ENCODE peak calls at places on chromosomes 6 and 20, in eight cellular contexts. W is Panc1; Z is amniotic epithelial cell; D is HFFc6; T is GOT3; F is T47D; Q is AG08396; R is naive thymus-derived CD8-positive, alpha-beta T cell. X is an unnamed sample.

GRCh38 chr6:34992353-34992752 is 103.3 kb downstream of the ANKS1A start:
- DNase-seq in W (no peak), Z (no peak), D (no peak), T (no peak), F (no peak), Q (no peak), R (no peak), X (no peak)

GRCh38 chr6:122033564-122034181 is 365.8 kb upstream of the HSF2 start:
- DNase-seq in W (peak; percentile 60), Z (peak; percentile 84), D (peak; percentile 62), T (no peak), F (peak; percentile 68), Q (peak; percentile 36), R (no peak), X (no peak)

GRCh38 chr20:3818155-3819151 is 1.9 kb upstream of the AP5S1 start:
- DNase-seq in W (peak; percentile 57), Z (peak; percentile 84), D (peak; percentile 85), T (no peak), F (peak; percentile 88), Q (peak; percentile 73), R (no peak), X (no peak)

GRCh38 chr6:13916230-13916944 is 8.4 kb upstream of the RNF182 start:
- DNase-seq in W (no peak), Z (peak; percentile 2), D (peak; percentile 20), T (no peak), F (no peak), Q (no peak), R (no peak), X (no peak)

GRCh38 chr6:106103728-106104109 is 17.6 kb downstream of the PRDM1 start:
- DNase-seq in W (no peak), Z (no peak), D (no peak), T (no peak), F (peak; percentile 65), Q (no peak), R (no peak), X (no peak)

GRCh38 chr6:151452750-151453427 is 963 bp upstream of the RMND1 start:
- DNase-seq in W (no peak), Z (no peak), D (peak; percentile 39), T (no peak), F (peak; percentile 63), Q (peak; percentile 16), R (no peak), X (no peak)

GRCh38 chr20:2088904-2089303 is 12.7 kb upstream of the STK35 start:
- DNase-seq in W (no peak), Z (no peak), D (no peak), T (no peak), F (no peak), Q (no peak), R (no peak), X (no peak)

GRCh38 chr6:15406452-15406851 is 160.6 kb downstream of the JARID2 start:
- DNase-seq in W (no peak), Z (no peak), D (no peak), T (no peak), F (no peak), Q (no peak), R (no peak), X (no peak)

GRCh38 chr20:17403496-17403895 is 127.7 kb downstream of the BFSP1 start:
- DNase-seq in W (no peak), Z (no peak), D (no peak), T (no peak), F (no peak), Q (no peak), R (no peak), X (no peak)

GRCh38 chr20:63708301-63709148 is 686 bp downstream of the ZGPAT start:
- DNase-seq in W (no peak), Z (no peak), D (no peak), T (no peak), F (no peak), Q (peak; percentile 24), R (no peak), X (no peak)

GRCh38 chr20:46820682-46821081 is 74.0 kb upstream of the EYA2 start:
- DNase-seq in W (no peak), Z (no peak), D (no peak), T (no peak), F (peak; percentile 63), Q (no peak), R (no peak), X (no peak)

GRCh38 chr6:74863968-74864367 is 341.9 kb downstream of the COL12A1 start:
- DNase-seq in W (no peak), Z (peak; percentile 43), D (no peak), T (no peak), F (no peak), Q (no peak), R (no peak), X (no peak)

GRCh38 chr6:42493914-42494539 is 42.3 kb upstream of the TRERF1 start:
- DNase-seq in W (no peak), Z (no peak), D (no peak), T (no peak), F (no peak), Q (no peak), R (no peak), X (no peak)

GRCh38 chr6:2940851-2941250 is 30.5 kb downstream of the SERPINB6 start:
- DNase-seq in W (no peak), Z (peak; percentile 12), D (no peak), T (no peak), F (no peak), Q (no peak), R (no peak), X (peak; percentile 21)

GRCh38 chr6:13989424-13990144 is 64.8 kb downstream of the RNF182 start:
- DNase-seq in W (no peak), Z (no peak), D (peak; percentile 21), T (no peak), F (no peak), Q (no peak), R (no peak), X (no peak)

GRCh38 chr20:31927758-31928157 is 24.1 kb downstream of the PDRG1 start:
- DNase-seq in W (no peak), Z (no peak), D (no peak), T (no peak), F (no peak), Q (no peak), R (no peak), X (no peak)

GRCh38 chr6:7587631-7588100 is 2.3 kb upstream of the SNRNP48 start:
- DNase-seq in W (no peak), Z (peak; percentile 71), D (peak; percentile 69), T (no peak), F (peak; percentile 14), Q (no peak), R (no peak), X (no peak)

GRCh38 chr20:23776067-23776771 is 25.5 kb upstream of the CST1 start:
- DNase-seq in W (no peak), Z (no peak), D (no peak), T (no peak), F (no peak), Q (no peak), R (no peak), X (no peak)

GRCh38 chr6:156427345-156427744 is 349.8 kb upstream of the ARID1B start:
- DNase-seq in W (peak; percentile 38), Z (peak; percentile 22), D (peak; percentile 2), T (no peak), F (no peak), Q (peak; percentile 47), R (no peak), X (peak; percentile 51)

GRCh38 chr6:32082951-32083350 is 26.2 kb downstream of the TNXB start:
- DNase-seq in W (no peak), Z (peak; percentile 81), D (peak; percentile 85), T (no peak), F (no peak), Q (peak; percentile 92), R (no peak), X (peak; percentile 25)

GRCh38 chr6:41713650-41714291 is 21.6 kb downstream of the TFEB start:
- DNase-seq in W (no peak), Z (peak; percentile 37), D (peak; percentile 65), T (no peak), F (no peak), Q (no peak), R (no peak), X (no peak)

GRCh38 chr20:11511816-11512215 is 405.9 kb upstream of the BTBD3 start:
- DNase-seq in W (no peak), Z (peak; percentile 21), D (no peak), T (no peak), F (no peak), Q (no peak), R (no peak), X (no peak)